ENCODE peak calls at places on chromosomes 13 and 19, in seven cellular contexts. I is skeletal muscle cell, H is posterior cingulate gyrus, L is HCEC 1CT, V is HL-60, X is OCI-M1, T is non-pigmented ciliary epithelial cell. R is an unnamed sample.

GRCh38 chr13:95239293-95239692 is 62.0 kb downstream of the ABCC4 start:
- DNase-seq in I (no peak), H (no peak), L (peak), V (peak), X (peak), T (no peak), R (no peak)

GRCh38 chr13:42798118-42798517 is 16.7 kb downstream of the FAM216B start:
- DNase-seq in I (no peak), H (no peak), L (no peak), V (no peak), X (no peak), T (no peak), R (no peak)

GRCh38 chr13:112995395-112996091 is 26.5 kb downstream of the MCF2L start:
- DNase-seq in I (no peak), H (no peak), L (no peak), V (no peak), X (no peak), T (no peak), R (no peak)

GRCh38 chr13:26220575-26220974 is 1.5 kb downstream of the RNF6 start:
- DNase-seq in I (no peak), H (no peak), L (peak), V (no peak), X (no peak), T (peak), R (no peak)

GRCh38 chr19:1066748-1067340 is at the start of gene ARHGAP45:
- DNase-seq in I (no peak), H (no peak), L (no peak), V (peak), X (peak), T (no peak), R (no peak)

GRCh38 chr13:37143901-37144300 is 38.4 kb upstream of the CSNK1A1L start:
- DNase-seq in I (peak), H (no peak), L (no peak), V (no peak), X (no peak), T (no peak), R (no peak)

GRCh38 chr13:33034061-33034460 is 17.8 kb downstream of the KL start:
- DNase-seq in I (no peak), H (no peak), L (no peak), V (no peak), X (no peak), T (no peak), R (no peak)

GRCh38 chr13:44272692-44273091 is 100.9 kb upstream of the SERP2 start:
- DNase-seq in I (no peak), H (no peak), L (no peak), V (no peak), X (no peak), T (no peak), R (no peak)

GRCh38 chr13:21058361-21058760 is 3.0 kb downstream of the LATS2 start:
- DNase-seq in I (no peak), H (no peak), L (no peak), V (no peak), X (peak), T (no peak), R (no peak)

GRCh38 chr19:42022616-42023015 is 28.6 kb upstream of the ATP1A3 start:
- DNase-seq in I (no peak), H (no peak), L (no peak), V (no peak), X (no peak), T (no peak), R (no peak)

GRCh38 chr13:33871207-33872004 is 53.5 kb downstream of the RFC3 start:
- DNase-seq in I (no peak), H (no peak), L (no peak), V (no peak), X (no peak), T (no peak), R (no peak)

GRCh38 chr13:83943530-83944279 is 61.4 kb upstream of the SLITRK1 start:
- DNase-seq in I (no peak), H (no peak), L (peak), V (no peak), X (peak), T (no peak), R (no peak)

GRCh38 chr19:13260883-13261653 is 110.9 kb downstream of the IER2 start:
- DNase-seq in I (peak), H (no peak), L (peak), V (peak), X (peak), T (peak), R (no peak)

GRCh38 chr19:3100331-3100730 is 6.2 kb downstream of the GNA11 start:
- DNase-seq in I (no peak), H (no peak), L (no peak), V (no peak), X (no peak), T (no peak), R (no peak)

GRCh38 chr13:50244913-50245574 is 229.8 kb downstream of the KCNRG start:
- DNase-seq in I (peak), H (no peak), L (peak), V (no peak), X (peak), T (no peak), R (no peak)

GRCh38 chr13:44713793-44714469 is 137.8 kb upstream of the TSC22D1 start:
- DNase-seq in I (peak), H (no peak), L (peak), V (no peak), X (no peak), T (peak), R (no peak)

GRCh38 chr19:42207767-42208259 is 9.7 kb downstream of the DEDD2 start:
- DNase-seq in I (peak), H (no peak), L (peak), V (peak), X (peak), T (peak), R (no peak)

GRCh38 chr13:80923907-80924306 is 583.0 kb upstream of the SPRY2 start:
- DNase-seq in I (no peak), H (peak), L (peak), V (no peak), X (peak), T (no peak), R (no peak)

GRCh38 chr13:61128850-61129645 is 286.6 kb downstream of the PCDH20 start:
- DNase-seq in I (no peak), H (no peak), L (no peak), V (no peak), X (no peak), T (no peak), R (no peak)

GRCh38 chr19:49335784-49336481 is 727 bp downstream of the CD37 start:
- DNase-seq in I (no peak), H (no peak), L (no peak), V (no peak), X (peak), T (no peak), R (no peak)

GRCh38 chr19:48501446-48501960 is 10.1 kb downstream of the LMTK3 start:
- DNase-seq in I (no peak), H (no peak), L (no peak), V (no peak), X (peak), T (no peak), R (no peak)

GRCh38 chr19:39212377-39212742 is 8.3 kb upstream of the SYCN start:
- DNase-seq in I (no peak), H (no peak), L (peak), V (peak), X (peak), T (no peak), R (no peak)

GRCh38 chr13:30464496-30465351 is 1.0 kb downstream of the HMGB1 start:
- DNase-seq in I (peak), H (peak), L (peak), V (peak), X (peak), T (no peak), R (peak)

GRCh38 chr19:2171349-2172145 is 7.8 kb downstream of the DOT1L start:
- DNase-seq in I (no peak), H (no peak), L (no peak), V (no peak), X (peak), T (no peak), R (no peak)

GRCh38 chr19:31548941-31549340 is 199.7 kb upstream of the TSHZ3 start:
- DNase-seq in I (peak), H (no peak), L (no peak), V (no peak), X (peak), T (peak), R (no peak)

GRCh38 chr19:8239528-8240273 is 30.5 kb downstream of the CERS4 start:
- DNase-seq in I (no peak), H (no peak), L (no peak), V (no peak), X (no peak), T (no peak), R (no peak)

GRCh38 chr19:2198317-2198716 is 34.6 kb downstream of the DOT1L start:
- DNase-seq in I (no peak), H (no peak), L (no peak), V (no peak), X (no peak), T (no peak), R (no peak)

GRCh38 chr13:35549481-35549880 is 73.0 kb upstream of the MAB21L1 start:
- DNase-seq in I (peak), H (no peak), L (no peak), V (no peak), X (peak), T (peak), R (no peak)

GRCh38 chr13:99652141-99652540 is 150.9 kb downstream of the TM9SF2 start:
- DNase-seq in I (no peak), H (no peak), L (no peak), V (no peak), X (no peak), T (no peak), R (no peak)

GRCh38 chr13:102774596-102775375 is 1.2 kb upstream of the TEX30 start:
- DNase-seq in I (no peak), H (no peak), L (no peak), V (peak), X (peak), T (no peak), R (no peak)

GRCh38 chr13:36815069-36815468 is 4.0 kb upstream of the RFXAP start:
- DNase-seq in I (no peak), H (no peak), L (no peak), V (peak), X (peak), T (no peak), R (no peak)

GRCh38 chr19:50842130-50842529 is 8.8 kb upstream of the KLK15 start:
- DNase-seq in I (no peak), H (no peak), L (no peak), V (no peak), X (no peak), T (no peak), R (no peak)

GRCh38 chr19:38360351-38360750 is 14.0 kb upstream of the PSMD8 start:
- DNase-seq in I (no peak), H (no peak), L (no peak), V (no peak), X (no peak), T (no peak), R (no peak)

GRCh38 chr13:27110056-27110746 is 61.4 kb downstream of the USP12 start:
- DNase-seq in I (no peak), H (no peak), L (no peak), V (no peak), X (no peak), T (no peak), R (no peak)

GRCh38 chr19:40601061-40601973 is at the start of gene LTBP4:
- DNase-seq in I (no peak), H (no peak), L (peak), V (no peak), X (peak), T (no peak), R (peak)

GRCh38 chr19:16035601-16036297 is 40.5 kb upstream of the TPM4 start:
- DNase-seq in I (no peak), H (no peak), L (no peak), V (no peak), X (no peak), T (no peak), R (no peak)

GRCh38 chr13:99659234-99659633 is 158.0 kb downstream of the TM9SF2 start:
- DNase-seq in I (no peak), H (no peak), L (no peak), V (no peak), X (no peak), T (no peak), R (no peak)

GRCh38 chr13:101474419-101474957 is 22.0 kb downstream of the ITGBL1 start:
- DNase-seq in I (peak), H (peak), L (peak), V (no peak), X (peak), T (no peak), R (no peak)

R was measured in uterus.